ENCODE peak calls at places on chromosomes 13 and 19, in ten cellular contexts. O is pancreas; L is naive B cell; G is stimulated activated CD8-positive, alpha-beta memory T cell treated with anti-CD3 and anti-CD28 coated beads, Interleukin-15, amount 100 ng/mL, for 48 hours; N is NCI-H2107; E is iPS-NIHi11; J is AML-193; I is activated T-helper 1 cell treated with anti-CD3 and anti-CD28 coated beads, Interleukin-2, amount 50 U/mL, for 16 hours; U is anterior cingulate cortex; B is stimulated activated CD4-positive, alpha-beta T cell treated with anti-CD3 and anti-CD28 coated beads, Interleukin-2, amount 100 ng/mL, for 48 hours. K is an unnamed sample.

GRCh38 chr13:34507630-34508029 is 434.4 kb upstream of the NBEA start:
- DNase-seq in O (no peak), L (no peak), G (no peak), N (no peak), E (no peak), J (no peak), I (no peak), U (no peak), B (no peak), K (no peak)

GRCh38 chr19:18478545-18479311 is 40.8 kb upstream of the ISYNA1 start:
- DNase-seq in O (peak; percentile 70), L (no peak), G (peak; percentile 75), N (no peak), E (no peak), J (peak; percentile 96), I (peak; percentile 24), U (peak; percentile 14), B (peak; percentile 57), K (peak; percentile 13)

GRCh38 chr19:12484371-12485322 is at the start of gene ZNF709:
- DNase-seq in O (peak; percentile 87), L (peak; percentile 91), G (peak; percentile 80), N (peak; percentile 67), E (peak; percentile 96), J (peak; percentile 66), I (peak; percentile 80), U (peak; percentile 89), B (peak; percentile 87), K (peak; percentile 92)

GRCh38 chr19:15452111-15453047 is 2.6 kb upstream of the WIZ start:
- DNase-seq in O (peak; percentile 85), L (no peak), G (no peak), N (no peak), E (peak; percentile 94), J (no peak), I (no peak), U (no peak), B (no peak), K (peak; percentile 71)

GRCh38 chr13:106527806-106528205 is 7.7 kb downstream of the EFNB2 start:
- DNase-seq in O (no peak), L (no peak), G (no peak), N (no peak), E (no peak), J (no peak), I (no peak), U (no peak), B (no peak), K (no peak)

GRCh38 chr19:6196361-6196760 is 60.9 kb downstream of the ACSBG2 start:
- DNase-seq in O (no peak), L (no peak), G (no peak), N (no peak), E (no peak), J (no peak), I (no peak), U (no peak), B (no peak), K (no peak)

GRCh38 chr13:26897706-26898550 is 137.3 kb upstream of the GPR12 start:
- DNase-seq in O (no peak), L (no peak), G (no peak), N (no peak), E (no peak), J (no peak), I (no peak), U (no peak), B (no peak), K (no peak)

GRCh38 chr19:1183543-1184172 is 9.6 kb upstream of the SBNO2 start:
- DNase-seq in O (no peak), L (no peak), G (no peak), N (no peak), E (peak; percentile 24), J (no peak), I (no peak), U (no peak), B (no peak), K (no peak)

GRCh38 chr13:51729853-51730553 is 74.0 kb downstream of the DHRS12 start:
- DNase-seq in O (peak; percentile 55), L (no peak), G (peak; percentile 45), N (no peak), E (no peak), J (no peak), I (no peak), U (no peak), B (peak; percentile 15), K (no peak)

GRCh38 chr19:50537769-50538230 is 24.1 kb upstream of the ASPDH start:
- DNase-seq in O (peak; percentile 62), L (peak; percentile 32), G (peak; percentile 49), N (peak; percentile 49), E (peak; percentile 96), J (peak; percentile 70), I (peak; percentile 24), U (peak; percentile 84), B (peak; percentile 71), K (peak; percentile 66)

GRCh38 chr13:39862891-39863290 is 207.4 kb downstream of the COG6 start:
- DNase-seq in O (no peak), L (no peak), G (no peak), N (no peak), E (no peak), J (no peak), I (no peak), U (no peak), B (no peak), K (no peak)

GRCh38 chr19:53432088-53432661 is 391 bp downstream of the ZNF761 start:
- DNase-seq in O (peak; percentile 33), L (no peak), G (no peak), N (no peak), E (peak; percentile 29), J (no peak), I (no peak), U (no peak), B (peak; percentile 2), K (no peak)

K was measured in substantia nigra.